ENCODE peak calls at places on chromosomes 1 and 21, in eight cellular contexts. U, Q, D, C, R, I, V and J are unnamed samples.
A peak's percentile ranks its signal among the peaks of the same experiment; 100 is the strongest.

GRCh38 chr1:86082183-86082582 is 74.4 kb downstream of the COL24A1 start:
- DNase-seq in D (no peak), C (no peak), V (no peak), R (no peak), I (no peak), U (no peak), Q (no peak), J (no peak)

GRCh38 chr1:60088620-60089155 is 15.1 kb upstream of the C1orf87 start:
- DNase-seq in C (no peak), I (no peak), V (no peak), R (no peak), U (no peak), D (no peak), Q (no peak), J (no peak)

GRCh38 chr1:203628185-203628996 is 1.8 kb downstream of the ATP2B4 start:
- DNase-seq in I (peak; percentile 85), C (peak; percentile 58), U (peak; percentile 56), D (peak; percentile 41), Q (peak; percentile 59), R (peak; percentile 72), V (peak; percentile 56), J (no peak)

GRCh38 chr1:31742462-31743212 is 21.5 kb downstream of the ADGRB2 start:
- DNase-seq in Q (no peak), V (no peak), U (no peak), C (no peak), R (no peak), I (no peak), D (no peak), J (no peak)

GRCh38 chr1:43225168-43225567 is 44.6 kb upstream of the TMEM125 start:
- DNase-seq in Q (no peak), D (no peak), V (no peak), C (no peak), U (no peak), R (no peak), I (no peak), J (no peak)

GRCh38 chr1:221098462-221099406 is 219.5 kb downstream of the HLX start:
- DNase-seq in Q (no peak), D (no peak), V (no peak), I (peak; percentile 13), R (no peak), U (peak; percentile 15), C (no peak), J (no peak)

GRCh38 chr1:147167361-147167760 is 4.9 kb downstream of the PRKAB2 start:
- DNase-seq in R (peak; percentile 96), U (peak; percentile 96), Q (no peak), I (no peak), C (no peak), V (no peak), D (no peak), J (no peak)

GRCh38 chr1:235343726-235344125 is 15.4 kb downstream of the GGPS1 start:
- DNase-seq in I (no peak), Q (no peak), C (no peak), D (no peak), V (no peak), R (no peak), U (no peak), J (no peak)

GRCh38 chr21:42537106-42537742 is 23.6 kb downstream of the SLC37A1 start:
- DNase-seq in U (no peak), I (no peak), C (peak; percentile 51), D (no peak), Q (no peak), R (no peak), V (no peak), J (no peak)

GRCh38 chr21:29423521-29423920 is 124.8 kb downstream of the BACH1 start:
- DNase-seq in U (no peak), R (no peak), Q (no peak), I (no peak), D (no peak), C (no peak), V (no peak), J (no peak)

GRCh38 chr1:181503130-181503810 is 20.0 kb downstream of the CACNA1E start:
- DNase-seq in U (peak; percentile 2), Q (no peak), R (no peak), D (peak; percentile 11), I (no peak), C (no peak), V (peak; percentile 26), J (no peak)

GRCh38 chr1:192604979-192605620 is 29.5 kb downstream of the RGS1 start:
- DNase-seq in C (no peak), U (no peak), R (no peak), V (no peak), Q (no peak), D (no peak), I (no peak), J (no peak)

DNA sequence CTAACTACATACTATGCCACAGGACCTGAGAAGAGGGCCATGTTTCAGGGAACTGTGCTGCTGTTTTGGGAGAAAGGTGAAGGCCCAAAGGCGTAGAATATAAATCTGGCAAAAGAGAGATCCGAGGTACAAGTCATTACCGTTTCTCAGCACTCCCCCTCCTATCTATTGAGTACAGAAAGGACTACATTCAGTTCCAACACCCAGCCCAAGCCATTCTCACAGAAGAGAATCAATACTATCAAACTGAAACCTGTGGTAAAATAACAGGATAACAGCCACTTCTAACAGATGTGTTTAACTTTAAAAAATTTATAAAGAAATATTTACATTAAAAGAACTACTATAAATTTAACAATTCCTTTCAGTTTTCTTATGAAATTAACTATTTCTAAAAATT is 7.8 kb downstream of the AHCTF1 start:
- DNase-seq in R (no peak), I (no peak), V (no peak), U (no peak), D (no peak), C (no peak), Q (no peak), J (no peak)
- H3K4me3 ChIP-seq in R (no peak overlapping the region), I (no peak overlapping the region), V (no peak overlapping the region), U (no peak overlapping the region), D (no peak overlapping the region), C (no peak overlapping the region), Q (no peak overlapping the region), J (no peak overlapping the region)

DNA sequence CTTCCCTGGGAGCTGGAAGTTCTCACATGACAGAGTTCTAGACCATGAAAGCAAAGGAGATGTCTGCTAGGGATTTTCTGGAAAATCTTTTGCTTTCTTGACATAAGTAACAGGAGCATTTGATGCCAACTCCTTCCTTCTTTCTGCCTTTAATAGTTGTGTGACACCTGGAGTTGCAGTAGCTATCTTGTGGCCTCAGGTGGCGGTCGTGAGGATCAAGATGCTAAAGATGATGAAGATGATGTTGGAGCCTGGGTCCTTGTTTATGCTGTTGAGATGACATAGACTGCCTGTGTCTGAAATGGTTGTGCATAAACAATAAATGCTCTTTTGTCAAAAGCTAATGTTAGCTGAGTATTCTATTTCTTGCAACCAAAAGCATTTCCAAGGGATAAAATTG is 32.7 kb upstream of the KIRREL1 start:
- DNase-seq in U (no peak), D (no peak), R (no peak), I (no peak), V (no peak), Q (no peak), C (no peak), J (no peak)
- TF ChIP-seq CTCF in U (no peak), D (no peak), R (no peak), I (no peak), V (no peak), Q (peak; percentile 38), C (no peak), J (no peak)

GRCh38 chr1:9198538-9199361 is 35.8 kb upstream of the H6PD start:
- DNase-seq in I (peak; percentile 79), V (peak; percentile 48), R (no peak), Q (no peak), C (no peak), D (no peak), U (peak; percentile 51), J (no peak)

GRCh38 chr1:9200441-9200840 is 34.1 kb upstream of the H6PD start:
- DNase-seq in U (peak; percentile 61), V (no peak), Q (no peak), I (peak; percentile 6), R (peak; percentile 68), C (no peak), D (no peak), J (no peak)

GRCh38 chr1:9195651-9196050 is 38.9 kb upstream of the H6PD start:
- DNase-seq in Q (no peak), U (no peak), V (no peak), R (no peak), C (no peak), D (no peak), I (peak; percentile 8), J (no peak)

GRCh38 chr1:9196129-9197040 is 38.2 kb upstream of the H6PD start:
- DNase-seq in U (peak; percentile 94), V (peak; percentile 72), C (peak; percentile 89), D (peak; percentile 75), I (peak; percentile 83), Q (peak; percentile 51), R (peak; percentile 66), J (peak; percentile 39)

DNA sequence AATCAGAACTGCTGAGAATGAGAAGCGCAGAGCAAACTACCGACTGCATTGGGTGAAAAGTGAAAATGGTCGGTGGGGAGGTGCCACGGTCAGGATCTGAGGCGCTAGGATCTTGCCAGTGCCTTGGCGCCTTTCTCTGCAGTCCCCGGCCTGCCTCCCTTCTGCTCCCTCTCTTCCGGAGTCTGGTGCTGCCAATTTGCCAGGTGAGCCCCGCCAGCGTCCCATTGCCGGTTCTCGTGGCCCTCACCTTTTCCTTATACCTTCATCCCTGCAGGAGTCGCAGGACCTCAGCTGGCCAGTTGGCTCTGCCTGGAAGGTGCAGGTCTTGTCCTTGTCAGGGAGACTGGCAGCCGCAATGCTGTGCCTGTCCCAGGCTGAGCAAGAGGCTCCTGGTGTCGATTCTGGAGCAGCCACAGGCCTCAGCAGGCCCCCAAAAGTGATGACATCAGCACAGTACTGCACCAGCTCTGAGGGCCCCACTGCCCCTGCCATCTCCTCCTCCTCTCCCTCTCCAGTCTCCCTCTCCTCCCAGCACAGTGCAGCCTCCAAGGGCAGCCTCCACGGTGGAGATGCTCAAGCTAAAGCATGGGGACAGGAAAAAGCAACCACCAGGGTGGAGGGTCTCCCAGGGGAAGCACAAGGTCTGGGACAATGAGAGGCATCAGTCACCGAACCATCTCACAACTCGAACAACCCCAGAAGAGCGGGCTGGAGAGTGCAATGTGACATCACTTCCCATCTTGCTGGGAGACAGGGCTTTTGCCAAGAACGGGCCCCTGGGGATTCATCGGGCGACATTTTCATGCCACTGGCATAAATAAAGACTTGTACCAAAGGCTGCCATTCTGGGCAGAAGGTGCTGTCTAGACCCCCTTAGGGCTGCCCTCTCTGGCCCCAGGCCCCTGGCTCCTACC is 37.1 kb upstream of the H6PD start:
- DNase-seq in D (no peak), R (no peak), Q (no peak), C (no peak), U (no peak), V (peak; percentile 31), I (peak; percentile 51), J (no peak)
- H3K4me1 ChIP-seq in D (peaks cover 17% of the 10 kb centered on the region), R (peaks cover 46% of the 10 kb centered on the region), Q (peaks cover 14% of the 10 kb centered on the region), C (no peaks in the 10 kb centered on the region), U (peaks cover 32% of the 10 kb centered on the region), V (peaks cover 26% of the 10 kb centered on the region), I (peaks cover under 1% of the 10 kb centered on the region), J (peaks cover 14% of the 10 kb centered on the region)

GRCh38 chr1:65758128-65758527 is 34.6 kb upstream of the PDE4B start:
- DNase-seq in V (no peak), D (no peak), R (no peak), Q (no peak), I (no peak), C (no peak), U (no peak), J (no peak)

GRCh38 chr1:65757531-65757930 is 35.2 kb upstream of the PDE4B start:
- DNase-seq in R (no peak), U (no peak), V (no peak), I (no peak), D (no peak), C (no peak), Q (no peak), J (no peak)

GRCh38 chr1:65764052-65764451 is 28.6 kb upstream of the PDE4B start:
- DNase-seq in U (no peak), I (no peak), R (no peak), C (no peak), D (no peak), Q (no peak), V (no peak), J (no peak)

GRCh38 chr1:65762081-65762862 is 30.4 kb upstream of the PDE4B start:
- DNase-seq in Q (no peak), U (peak; percentile 76), R (peak; percentile 23), I (no peak), C (no peak), V (no peak), D (no peak), J (no peak)
- H3K4me3 ChIP-seq in Q (no peak overlapping the region), U (peak overlapping the region; percentile 11), R (no peak overlapping the region), I (no peak overlapping the region), C (no peak overlapping the region), V (no peak overlapping the region), D (no peak overlapping the region), J (no peak overlapping the region)